ENCODE peak calls at places on chromosomes 2 and 18, in eight cellular contexts. V is upper lobe of right lung; O is H1; P is heart right ventricle; X is MM.1S; J is uterus; M is CD8-positive, alpha-beta T cell; C is cardiac muscle cell. U is an unnamed sample. For H3K4me1 and H3K36me3, the result is how much of the 10 kb centered on the place peaks cover.

GRCh38 chr2:36578343-36579296 is 19.3 kb downstream of the FEZ2 start:
- DNase-seq in C (no peak), M (no peak), O (no peak), J (no peak), X (peak), P (no peak), V (no peak), U (no peak)

GRCh38 chr2:173271135-173271534 is 83.5 kb upstream of the CDCA7 start:
- DNase-seq in J (no peak), C (no peak), M (no peak), P (no peak), O (no peak), V (no peak), X (no peak), U (no peak)

GRCh38 chr18:26386002-26386401 is 159.8 kb downstream of the TAF4B start:
- DNase-seq in C (peak), J (no peak), M (no peak), V (no peak), O (no peak), P (peak), X (no peak), U (no peak)

GRCh38 chr2:54041135-54041534 is 70.3 kb upstream of the PSME4 start:
- DNase-seq in J (no peak), M (no peak), P (no peak), C (no peak), O (no peak), V (no peak), X (no peak), U (no peak)

GRCh38 chr2:71832388-71832787 is 315.3 kb downstream of the CYP26B1 start:
- DNase-seq in X (no peak), V (no peak), O (no peak), J (no peak), M (no peak), C (no peak), P (no peak), U (no peak)

GRCh38 chr2:68594674-68595492 is 48.5 kb upstream of the PROKR1 start:
- DNase-seq in J (no peak), V (peak), X (peak), C (peak), M (peak), O (peak), P (peak), U (peak)

GRCh38 chr2:186903183-186903582 is 54.2 kb upstream of the ZSWIM2 start:
- DNase-seq in O (no peak), P (no peak), M (no peak), C (no peak), J (no peak), X (peak), V (no peak), U (no peak)

GRCh38 chr2:30385327-30385726 is 61.7 kb upstream of the LCLAT1 start:
- DNase-seq in P (no peak), V (no peak), X (no peak), C (peak), M (no peak), O (peak), J (no peak), U (no peak)

GRCh38 chr18:25467226-25468065 is 115.5 kb upstream of the ZNF521 start:
- DNase-seq in P (peak), X (no peak), C (peak), O (no peak), M (no peak), V (no peak), J (no peak), U (no peak)

GRCh38 chr18:58528011-58528367 is 100.9 kb downstream of the ALPK2 start:
- DNase-seq in O (no peak), J (no peak), C (no peak), V (no peak), X (no peak), M (no peak), P (no peak), U (no peak)

GRCh38 chr18:8339958-8340357 is 269.3 kb upstream of the RAB12 start:
- DNase-seq in C (no peak), P (no peak), O (no peak), X (no peak), M (no peak), V (no peak), J (no peak), U (no peak)

GRCh38 chr2:200778038-200778437 is 33.7 kb upstream of the BZW1 start:
- DNase-seq in C (no peak), J (no peak), X (no peak), V (no peak), O (no peak), P (no peak), M (no peak), U (no peak)

GRCh38 chr2:111662039-111662740 is 221.8 kb downstream of the ANAPC1 start:
- DNase-seq in V (no peak), P (no peak), X (peak), J (no peak), O (peak), M (no peak), C (no peak), U (no peak)

GRCh38 chr2:205982776-205983327 is 103.1 kb downstream of the INO80D start:
- DNase-seq in C (no peak), J (no peak), V (no peak), O (peak), M (no peak), P (no peak), X (no peak), U (no peak)

GRCh38 chr2:206614825-206615224 is 27.5 kb upstream of the FAM237A start:
- DNase-seq in J (no peak), C (no peak), P (no peak), O (no peak), V (no peak), M (no peak), X (no peak), U (no peak)

GRCh38 chr2:10309286-10309685 is 6.6 kb downstream of the HPCAL1 start:
- DNase-seq in X (no peak), P (no peak), M (no peak), V (no peak), J (no peak), C (no peak), O (no peak), U (no peak)

GRCh38 chr2:61733563-61733962 is 120.3 kb downstream of the FAM161A start:
- DNase-seq in J (no peak), O (no peak), X (no peak), C (no peak), P (no peak), V (no peak), M (no peak), U (no peak)

GRCh38 chr18:50192903-50193795 is 1.8 kb downstream of the MYO5B start:
- DNase-seq in O (peak), P (no peak), V (no peak), X (no peak), J (no peak), C (peak), M (no peak), U (no peak)

GRCh38 chr2:147133273-147133901 is 711.4 kb upstream of the ACVR2A start:
- DNase-seq in J (no peak), X (no peak), P (no peak), V (no peak), M (no peak), O (no peak), C (no peak), U (no peak)

DNA sequence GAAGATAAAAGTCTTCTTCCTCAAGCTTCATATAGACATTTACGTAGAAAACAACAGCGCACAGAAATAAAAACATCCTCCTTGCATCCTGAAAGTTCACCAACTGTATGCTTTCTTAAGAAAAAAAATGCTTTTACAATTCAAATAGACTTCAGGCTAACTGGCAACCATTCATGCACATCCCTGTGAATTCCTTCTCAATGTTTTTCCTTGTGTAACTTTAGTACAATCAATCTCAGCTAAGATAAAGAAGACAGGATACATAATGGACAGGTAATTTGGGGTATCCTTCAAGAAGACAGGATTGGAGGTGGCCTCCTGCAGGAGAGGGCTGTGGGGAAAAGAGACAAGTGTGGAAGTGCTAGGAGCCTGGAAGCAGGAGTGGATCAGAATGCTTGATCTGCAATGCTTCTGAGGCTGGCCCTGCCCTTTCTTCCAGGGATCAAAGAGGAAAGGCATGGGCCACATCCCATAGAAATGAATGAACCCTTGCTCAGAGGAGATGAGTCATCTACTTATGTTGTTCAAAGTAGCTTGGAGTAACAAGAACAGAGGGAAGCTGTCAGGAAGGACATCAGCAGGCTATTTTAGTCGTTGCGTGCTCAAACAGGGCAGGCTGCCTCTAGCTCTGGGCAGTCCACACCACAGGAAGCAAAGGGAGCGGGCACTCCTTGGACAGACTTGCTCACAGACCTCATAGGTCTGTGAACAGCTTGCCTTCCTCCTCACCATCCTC is 126.6 kb downstream of the TMEM131 start:
- DNase-seq in P (peak), O (no peak), M (no peak), C (peak), V (no peak), J (no peak), X (no peak), U (no peak)
- H3K4me3 ChIP-seq in P (no peak), O (no peak), M (no peak), C (no peak), V (no peak), J (no peak), X (no peak), U (no peak)

GRCh38 chr2:73366060-73366459 is 19.6 kb upstream of the ALMS1 start:
- DNase-seq in O (no peak), X (no peak), V (no peak), C (no peak), M (no peak), J (no peak), P (no peak), U (no peak)
- H3K4me1 ChIP-seq in O (under half), X (under half), V (under half), C (under half), M (under half), J (under half), P (under half), U (under half)

GRCh38 chr2:95113464-95113863 is 8.1 kb downstream of the MRPS5 start:
- DNase-seq in O (no peak), P (no peak), X (no peak), V (no peak), J (no peak), C (no peak), M (no peak), U (no peak)
- H3K36me3 ChIP-seq in O (under half), P (half or more), X (under half), V (half or more), J (under half), C (under half), M (under half), U (under half)

GRCh38 chr2:231223001-231223375 is 24.6 kb downstream of the ARMC9 start:
- DNase-seq in O (no peak), X (no peak), V (no peak), M (no peak), J (no peak), P (no peak), C (no peak), U (no peak)

GRCh38 chr2:231228223-231228622 is 29.8 kb downstream of the ARMC9 start:
- DNase-seq in M (no peak), X (no peak), C (no peak), O (no peak), J (no peak), V (no peak), P (no peak), U (no peak)

GRCh38 chr2:231223458-231223970 is 25.1 kb downstream of the ARMC9 start:
- DNase-seq in C (no peak), X (no peak), O (no peak), M (no peak), P (no peak), J (no peak), V (no peak), U (no peak)

GRCh38 chr2:231227309-231228162 is 29.1 kb downstream of the ARMC9 start:
- DNase-seq in C (peak), M (no peak), J (peak), O (no peak), V (no peak), P (peak), X (peak), U (peak)

DNA sequence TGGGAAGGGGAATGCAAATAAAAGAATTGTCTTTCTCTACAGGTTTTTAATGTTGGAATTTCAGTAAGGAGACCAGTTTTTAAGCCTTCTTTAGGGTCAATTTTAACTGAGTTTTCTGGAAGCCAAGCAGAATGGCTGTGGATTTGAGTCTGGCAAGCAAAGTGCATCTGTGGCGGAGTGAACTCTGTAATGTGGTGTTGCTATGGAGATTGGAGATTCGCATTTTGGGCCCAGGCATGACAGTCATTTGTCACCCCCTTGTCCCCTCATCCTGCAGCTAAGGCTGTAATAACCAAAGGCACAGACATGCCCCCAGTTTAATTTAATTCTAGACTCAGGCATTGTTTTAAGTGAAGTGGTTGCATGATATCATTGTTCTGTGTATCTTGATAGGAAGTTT is 30.5 kb downstream of the ARMC9 start:
- DNase-seq in P (no peak), J (no peak), X (no peak), M (no peak), O (no peak), V (no peak), C (no peak), U (no peak)
- H3K4me3 ChIP-seq in P (no peak), J (no peak), X (no peak), M (no peak), O (no peak), V (no peak), C (no peak), U (no peak)

DNA sequence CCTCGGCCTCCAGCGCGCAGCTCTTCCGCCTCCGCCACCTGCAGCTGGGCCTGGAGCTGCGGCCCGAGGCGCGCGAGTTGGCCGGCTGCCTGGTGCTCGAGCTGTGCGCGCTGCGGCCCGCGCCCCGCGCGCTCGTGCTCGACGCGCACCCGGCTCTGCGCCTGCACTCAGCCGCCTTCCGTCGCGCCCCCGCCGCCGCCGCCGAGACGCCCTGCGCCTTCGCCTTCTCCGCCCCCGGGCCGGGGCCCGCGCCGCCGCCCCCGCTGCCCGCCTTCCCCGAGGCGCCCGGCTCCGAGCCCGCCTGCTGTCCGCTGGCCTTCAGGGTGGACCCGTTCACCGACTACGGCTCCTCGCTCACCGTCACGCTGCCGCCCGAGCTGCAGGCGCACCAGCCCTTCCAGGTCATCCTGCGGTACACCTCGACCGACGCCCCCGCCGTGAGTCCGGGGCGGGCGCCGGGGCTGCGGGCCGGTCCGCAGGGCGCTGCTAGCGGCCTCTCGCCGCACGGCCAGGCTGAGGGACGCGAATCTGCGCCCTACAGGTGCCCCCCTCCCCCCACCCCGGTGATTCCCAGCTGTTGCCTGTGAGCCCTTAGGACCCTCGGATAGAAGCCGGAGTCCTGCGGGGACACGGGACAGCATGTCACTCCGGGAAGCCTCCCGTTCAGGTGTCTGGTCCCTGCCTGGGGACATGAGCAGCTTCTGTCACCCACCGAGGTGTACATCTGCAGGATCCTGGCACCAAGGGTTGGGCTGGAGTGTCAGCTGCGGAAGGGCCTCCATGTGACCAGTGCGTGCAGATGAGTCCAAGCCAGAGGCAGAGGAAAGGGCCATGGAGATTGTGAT is 616 bp downstream of the RNPEPL1 start:
- DNase-seq in P (peak), J (peak), O (peak), M (no peak), C (peak), V (peak), X (peak), U (peak)
- H3K4me1 ChIP-seq in P (half or more), J (under half), O (under half), M (half or more), C (under half), V (half or more), X (under half), U (half or more)

GRCh38 chr2:5494212-5494611 is 198.0 kb upstream of the SOX11 start:
- DNase-seq in J (no peak), V (no peak), O (no peak), X (no peak), M (no peak), P (no peak), C (no peak), U (no peak)
- H3K36me3 ChIP-seq in J (under half), V (under half), O (under half), X (under half), M (under half), P (under half), C (under half), U (under half)

DNA sequence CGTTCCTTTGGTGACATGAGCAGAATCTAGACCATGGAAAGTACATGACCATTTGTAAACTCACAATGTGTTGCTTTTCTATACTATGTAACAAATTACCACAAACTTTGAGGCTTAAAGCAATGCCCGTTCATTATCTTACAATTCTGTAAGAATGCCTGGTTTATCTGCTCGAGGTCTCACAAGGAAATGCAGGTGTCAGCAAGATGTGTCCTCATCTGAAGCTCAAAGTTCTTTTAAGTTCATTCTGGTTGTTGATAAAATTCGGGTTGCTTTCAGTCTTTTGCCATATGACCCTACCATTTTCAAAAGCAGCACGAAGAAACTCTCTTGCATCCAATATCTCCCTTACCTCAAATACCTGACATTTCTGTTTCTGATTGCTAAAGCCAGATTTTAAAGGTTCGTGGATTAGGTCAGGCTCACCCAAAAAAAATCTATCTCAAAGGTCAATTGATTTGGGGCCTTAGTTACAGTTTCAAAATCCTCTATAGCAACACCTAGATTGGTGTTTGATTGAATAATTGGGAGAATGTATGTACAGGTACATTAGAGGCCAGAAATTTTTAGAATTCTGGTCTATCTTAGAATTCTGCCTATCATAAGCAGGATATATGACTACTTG is 125.9 kb downstream of the TMEM131 start:
- DNase-seq in P (no peak), M (no peak), C (no peak), O (no peak), X (no peak), J (no peak), V (no peak), U (no peak)
- H3K4me3 ChIP-seq in P (no peak), M (no peak), C (no peak), O (no peak), X (no peak), J (no peak), V (no peak), U (no peak)

GRCh38 chr2:203683932-203684556 is 22.4 kb upstream of the CD28 start:
- DNase-seq in M (no peak), P (no peak), C (no peak), V (no peak), X (peak), J (no peak), O (no peak), U (no peak)
- H3K4me1 ChIP-seq in M (under half), P (half or more), C (under half), V (half or more), X (half or more), J (under half), O (under half), U (under half)

DNA sequence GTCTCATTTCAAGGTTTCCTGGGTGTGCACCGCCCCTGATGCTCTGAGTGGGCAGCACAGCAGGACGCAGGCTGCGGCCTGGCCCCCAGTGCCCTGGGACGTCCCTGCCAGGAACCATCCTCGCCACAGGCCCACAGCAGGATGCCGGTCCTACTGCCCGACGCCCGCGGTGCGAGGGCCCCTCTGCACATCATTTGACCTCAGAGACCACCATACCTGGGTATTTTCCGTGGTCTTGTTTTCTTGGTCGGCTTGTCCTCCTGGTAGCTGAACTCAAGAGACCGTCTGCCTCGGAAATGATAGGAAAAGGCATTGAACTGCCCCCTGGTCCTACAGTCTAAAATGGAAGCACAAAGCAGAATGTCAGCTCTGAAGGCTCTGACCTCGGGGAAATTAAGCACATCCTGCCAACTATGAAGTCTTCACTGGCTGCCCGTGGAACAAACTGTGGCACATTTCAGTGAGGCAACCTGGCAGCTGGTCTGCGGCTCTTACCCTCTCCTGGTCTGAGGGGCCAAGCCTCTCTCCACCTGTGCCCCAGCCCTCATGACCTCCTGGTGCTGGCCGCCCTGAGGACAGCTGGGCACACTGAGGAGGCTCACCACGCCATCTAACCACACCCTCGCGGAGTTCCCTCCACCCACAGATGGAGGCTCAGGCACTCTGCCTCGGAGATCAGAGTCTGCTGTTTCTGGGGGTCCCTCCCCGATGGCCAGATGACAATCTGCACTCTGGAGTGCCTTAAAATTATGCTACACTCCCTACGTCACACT is 105.0 kb downstream of the PXDN start:
- DNase-seq in X (no peak), V (no peak), O (no peak), J (no peak), P (no peak), C (no peak), M (no peak), U (no peak)
- H3K36me3 ChIP-seq in X (under half), V (under half), O (under half), J (under half), P (half or more), C (under half), M (under half), U (under half)

GRCh38 chr18:32488078-32488477 is 17.4 kb upstream of the GAREM1 start:
- DNase-seq in X (no peak), C (no peak), V (no peak), O (no peak), M (no peak), J (no peak), P (no peak), U (no peak)
- H3K4me3 ChIP-seq in X (no peak), C (no peak), V (no peak), O (no peak), M (no peak), J (no peak), P (no peak), U (no peak)